ENCODE peak calls at places on chromosome 21, in nine cellular contexts. One of them, this sample, is unnamed.

GRCh38 chr21:16587141-16587570 is 857.4 kb downstream of the USP25 start:
- DNase-seq in SW480: peak
- DNase-seq in RPMI7951: no peak
- DNase-seq in endothelial cell: no peak
- DNase-seq in CD14-positive monocyte: no peak
- DNase-seq in effector memory CD8-positive, alpha-beta T cell: no peak
- DNase-seq in astrocyte of the spinal cord: peak
- DNase-seq in esophagus muscularis mucosa: no peak
- DNase-seq in A549: peak
- DNase-seq in this sample: no peak

GRCh38 chr21:39180429-39181019 is 2.7 kb downstream of the PSMG1 start:
- DNase-seq in SW480: peak
- DNase-seq in CD14-positive monocyte: no peak
- DNase-seq in RPMI7951: no peak
- DNase-seq in effector memory CD8-positive, alpha-beta T cell: no peak
- DNase-seq in endothelial cell: no peak
- DNase-seq in astrocyte of the spinal cord: no peak
- DNase-seq in A549: peak
- DNase-seq in esophagus muscularis mucosa: no peak
- DNase-seq in this sample: no peak

GRCh38 chr21:35615325-35615724 is 445.0 kb downstream of the SETD4 start:
- DNase-seq in endothelial cell: no peak
- DNase-seq in effector memory CD8-positive, alpha-beta T cell: no peak
- DNase-seq in esophagus muscularis mucosa: no peak
- DNase-seq in RPMI7951: no peak
- DNase-seq in astrocyte of the spinal cord: no peak
- DNase-seq in SW480: no peak
- DNase-seq in CD14-positive monocyte: no peak
- DNase-seq in A549: no peak
- DNase-seq in this sample: no peak

GRCh38 chr21:43331962-43332458 is 94.9 kb downstream of the SIK1 start:
- DNase-seq in A549: peak
- DNase-seq in endothelial cell: no peak
- DNase-seq in astrocyte of the spinal cord: peak
- DNase-seq in esophagus muscularis mucosa: no peak
- DNase-seq in SW480: no peak
- DNase-seq in effector memory CD8-positive, alpha-beta T cell: no peak
- DNase-seq in CD14-positive monocyte: peak
- DNase-seq in RPMI7951: peak
- DNase-seq in this sample: no peak

GRCh38 chr21:41640756-41641509 is 125.9 kb downstream of the RIPK4 start:
- DNase-seq in effector memory CD8-positive, alpha-beta T cell: no peak
- DNase-seq in astrocyte of the spinal cord: peak
- DNase-seq in endothelial cell: no peak
- DNase-seq in esophagus muscularis mucosa: no peak
- DNase-seq in RPMI7951: peak
- DNase-seq in A549: no peak
- DNase-seq in CD14-positive monocyte: no peak
- DNase-seq in SW480: no peak
- DNase-seq in this sample: no peak

GRCh38 chr21:35637431-35637830 is 422.9 kb downstream of the SETD4 start:
- DNase-seq in effector memory CD8-positive, alpha-beta T cell: no peak
- DNase-seq in endothelial cell: no peak
- DNase-seq in A549: no peak
- DNase-seq in RPMI7951: peak
- DNase-seq in astrocyte of the spinal cord: peak
- DNase-seq in SW480: no peak
- DNase-seq in CD14-positive monocyte: no peak
- DNase-seq in esophagus muscularis mucosa: peak
- DNase-seq in this sample: no peak

GRCh38 chr21:35475006-35475405 is 425.9 kb upstream of the RUNX1 start:
- DNase-seq in esophagus muscularis mucosa: no peak
- DNase-seq in SW480: no peak
- DNase-seq in endothelial cell: no peak
- DNase-seq in A549: no peak
- DNase-seq in CD14-positive monocyte: peak
- DNase-seq in effector memory CD8-positive, alpha-beta T cell: no peak
- DNase-seq in RPMI7951: peak
- DNase-seq in astrocyte of the spinal cord: no peak
- DNase-seq in this sample: no peak

GRCh38 chr21:35491114-35491513 is 442.0 kb upstream of the RUNX1 start:
- DNase-seq in RPMI7951: no peak
- DNase-seq in effector memory CD8-positive, alpha-beta T cell: no peak
- DNase-seq in SW480: no peak
- DNase-seq in endothelial cell: peak
- DNase-seq in CD14-positive monocyte: no peak
- DNase-seq in esophagus muscularis mucosa: peak
- DNase-seq in astrocyte of the spinal cord: no peak
- DNase-seq in A549: no peak
- DNase-seq in this sample: no peak

GRCh38 chr21:43012596-43012995 is 38.2 kb downstream of the PKNOX1 start:
- DNase-seq in SW480: peak
- DNase-seq in CD14-positive monocyte: no peak
- DNase-seq in astrocyte of the spinal cord: peak
- DNase-seq in effector memory CD8-positive, alpha-beta T cell: no peak
- DNase-seq in esophagus muscularis mucosa: no peak
- DNase-seq in RPMI7951: no peak
- DNase-seq in endothelial cell: no peak
- DNase-seq in A549: no peak
- DNase-seq in this sample: no peak

GRCh38 chr21:44298301-44298700 is 1.6 kb upstream of the PFKL start:
- DNase-seq in SW480: no peak
- DNase-seq in CD14-positive monocyte: no peak
- DNase-seq in RPMI7951: no peak
- DNase-seq in esophagus muscularis mucosa: no peak
- DNase-seq in endothelial cell: no peak
- DNase-seq in effector memory CD8-positive, alpha-beta T cell: no peak
- DNase-seq in A549: no peak
- DNase-seq in astrocyte of the spinal cord: no peak
- DNase-seq in this sample: no peak

GRCh38 chr21:41536076-41536826 is 28.3 kb upstream of the TMPRSS2 start:
- DNase-seq in effector memory CD8-positive, alpha-beta T cell: no peak
- DNase-seq in A549: no peak
- DNase-seq in SW480: no peak
- DNase-seq in endothelial cell: no peak
- DNase-seq in esophagus muscularis mucosa: no peak
- DNase-seq in astrocyte of the spinal cord: no peak
- DNase-seq in RPMI7951: no peak
- DNase-seq in CD14-positive monocyte: no peak
- DNase-seq in this sample: no peak

GRCh38 chr21:15282666-15283065 is 217.9 kb upstream of the NRIP1 start:
- DNase-seq in esophagus muscularis mucosa: no peak
- DNase-seq in CD14-positive monocyte: no peak
- DNase-seq in RPMI7951: no peak
- DNase-seq in astrocyte of the spinal cord: peak
- DNase-seq in SW480: no peak
- DNase-seq in effector memory CD8-positive, alpha-beta T cell: no peak
- DNase-seq in endothelial cell: no peak
- DNase-seq in A549: no peak
- DNase-seq in this sample: no peak

GRCh38 chr21:40386301-40386911 is 460.6 kb downstream of the DSCAM start:
- DNase-seq in SW480: peak
- DNase-seq in astrocyte of the spinal cord: peak
- DNase-seq in RPMI7951: no peak
- DNase-seq in esophagus muscularis mucosa: no peak
- DNase-seq in endothelial cell: peak
- DNase-seq in effector memory CD8-positive, alpha-beta T cell: no peak
- DNase-seq in A549: peak
- DNase-seq in CD14-positive monocyte: no peak
- DNase-seq in this sample: peak

GRCh38 chr21:17402885-17403477 is 109.9 kb upstream of the CXADR start:
- DNase-seq in esophagus muscularis mucosa: no peak
- DNase-seq in SW480: no peak
- DNase-seq in astrocyte of the spinal cord: no peak
- DNase-seq in RPMI7951: peak
- DNase-seq in endothelial cell: no peak
- DNase-seq in CD14-positive monocyte: no peak
- DNase-seq in effector memory CD8-positive, alpha-beta T cell: no peak
- DNase-seq in A549: no peak
- DNase-seq in this sample: no peak

GRCh38 chr21:34336756-34337391 is 26.9 kb upstream of the KCNE2 start:
- DNase-seq in effector memory CD8-positive, alpha-beta T cell: no peak
- DNase-seq in A549: no peak
- DNase-seq in astrocyte of the spinal cord: peak
- DNase-seq in CD14-positive monocyte: no peak
- DNase-seq in esophagus muscularis mucosa: no peak
- DNase-seq in SW480: no peak
- DNase-seq in endothelial cell: no peak
- DNase-seq in RPMI7951: no peak
- DNase-seq in this sample: no peak

GRCh38 chr21:37219766-37220432 is 47.2 kb downstream of the VPS26C start:
- DNase-seq in endothelial cell: no peak
- DNase-seq in CD14-positive monocyte: no peak
- DNase-seq in RPMI7951: peak
- DNase-seq in astrocyte of the spinal cord: no peak
- DNase-seq in SW480: no peak
- DNase-seq in esophagus muscularis mucosa: no peak
- DNase-seq in effector memory CD8-positive, alpha-beta T cell: no peak
- DNase-seq in A549: peak
- DNase-seq in this sample: no peak

GRCh38 chr21:38533887-38534286 is 35.6 kb upstream of the ERG start:
- DNase-seq in SW480: no peak
- DNase-seq in esophagus muscularis mucosa: no peak
- DNase-seq in astrocyte of the spinal cord: no peak
- DNase-seq in effector memory CD8-positive, alpha-beta T cell: no peak
- DNase-seq in endothelial cell: no peak
- DNase-seq in RPMI7951: no peak
- DNase-seq in CD14-positive monocyte: no peak
- DNase-seq in A549: no peak
- DNase-seq in this sample: no peak

GRCh38 chr21:17819114-17819877 is at the start of gene C21orf91:
- DNase-seq in esophagus muscularis mucosa: peak
- DNase-seq in effector memory CD8-positive, alpha-beta T cell: peak
- DNase-seq in endothelial cell: peak
- DNase-seq in A549: peak
- DNase-seq in SW480: peak
- DNase-seq in RPMI7951: peak
- DNase-seq in astrocyte of the spinal cord: peak
- DNase-seq in CD14-positive monocyte: peak
- DNase-seq in this sample: peak

This sample was measured in H1.